ENCODE peak calls at places on chromosomes 2 and 18, in six cellular contexts. F is K562, C is GM12891, A is H1, T is HepG2, P is GM12878. V is an unnamed sample.

GRCh38 chr18:59730896-59731295 is 33.7 kb upstream of the CCBE1 start:
- DNase-seq in A (no peak), T (no peak), P (no peak), F (no peak), C (no peak), V (no peak)

GRCh38 chr2:117199511-117199910 is 615.0 kb upstream of the DDX18 start:
- DNase-seq in A (no peak), C (no peak), F (no peak), T (no peak), P (no peak), V (no peak)

GRCh38 chr2:66470199-66470598 is 35.3 kb downstream of the MEIS1 start:
- DNase-seq in P (no peak), T (no peak), A (no peak), C (no peak), F (no peak), V (no peak)

GRCh38 chr2:134778372-134778771 is 59.6 kb upstream of the TMEM163 start:
- DNase-seq in C (no peak), P (no peak), F (peak), T (peak), A (no peak), V (no peak)

GRCh38 chr18:44682181-44682870 is 1.6 kb downstream of the SETBP1 start:
- DNase-seq in T (no peak), A (no peak), P (no peak), F (no peak), C (no peak), V (no peak)

GRCh38 chr2:161990741-161991140 is 83.3 kb downstream of the DPP4 start:
- DNase-seq in T (peak), C (no peak), P (no peak), F (no peak), A (no peak), V (no peak)

GRCh38 chr18:3460823-3461398 is 10.9 kb downstream of the TGIF1 start:
- DNase-seq in A (no peak), T (no peak), P (no peak), F (no peak), C (no peak), V (no peak)

GRCh38 chr18:834086-834720 is 22.2 kb upstream of the YES1 start:
- DNase-seq in P (no peak), T (no peak), F (no peak), A (no peak), C (no peak), V (no peak)

GRCh38 chr2:106095478-106096392 is 98.4 kb downstream of the UXS1 start:
- DNase-seq in F (no peak), C (no peak), A (no peak), P (no peak), T (no peak), V (no peak)

GRCh38 chr18:46481847-46482245 is 175.2 kb downstream of the LOXHD1 start:
- DNase-seq in F (no peak), T (no peak), C (no peak), P (no peak), A (no peak), V (no peak)

GRCh38 chr2:18299423-18300212 is 260.8 kb downstream of the RDH14 start:
- DNase-seq in C (no peak), A (peak), P (no peak), F (no peak), T (peak), V (no peak)

GRCh38 chr2:192196451-192197194 is 1.9 kb upstream of the TMEFF2 start:
- DNase-seq in P (no peak), F (no peak), A (no peak), T (no peak), C (no peak), V (no peak)

GRCh38 chr2:207434903-207435302 is 94.9 kb upstream of the CREB1 start:
- DNase-seq in C (no peak), P (no peak), A (no peak), F (no peak), T (no peak), V (no peak)

GRCh38 chr18:11488175-11488574 is 121.2 kb upstream of the SLC35G4 start:
- DNase-seq in A (no peak), T (no peak), C (no peak), F (no peak), P (no peak), V (no peak)

GRCh38 chr18:10317864-10318685 is 136.4 kb upstream of the APCDD1 start:
- DNase-seq in P (no peak), C (no peak), F (no peak), A (no peak), T (no peak), V (no peak)

GRCh38 chr18:62518460-62519375 is 4.1 kb upstream of the ZCCHC2 start:
- DNase-seq in T (no peak), F (no peak), A (no peak), C (no peak), P (no peak), V (no peak)

GRCh38 chr18:76432970-76433767 is 61.9 kb downstream of the ZNF516 start:
- DNase-seq in F (no peak), T (no peak), P (no peak), C (no peak), A (no peak), V (no peak)

GRCh38 chr2:103144837-103145236 is 383.0 kb downstream of the TMEM182 start:
- DNase-seq in A (no peak), F (no peak), C (no peak), P (no peak), T (no peak), V (no peak)

GRCh38 chr2:132581917-132582316 is 88.1 kb downstream of the LYPD1 start:
- DNase-seq in C (no peak), A (no peak), P (no peak), T (no peak), F (no peak), V (no peak)

GRCh38 chr2:152038451-152038958 is 60.3 kb downstream of the CACNB4 start:
- DNase-seq in F (no peak), P (no peak), T (no peak), A (no peak), C (no peak), V (no peak)

GRCh38 chr2:186590538-186591441 is 934 bp downstream of the ITGAV start:
- DNase-seq in P (no peak), F (peak), C (no peak), A (no peak), T (peak), V (no peak)
- TF ChIP-seq TAF1 in P (no peak), F (peak), C (no peak), A (no peak), T (no peak), V (no peak)

GRCh38 chr2:223835701-223836532 is 1.5 kb downstream of the AP1S3 start:
- DNase-seq in F (no peak), A (no peak), T (no peak), P (peak), C (peak), V (peak)

GRCh38 chr2:223834431-223834830 is 3.0 kb downstream of the AP1S3 start:
- DNase-seq in F (no peak), C (no peak), T (no peak), A (no peak), P (no peak), V (no peak)

GRCh38 chr2:223841436-223842180 is 4.2 kb upstream of the AP1S3 start:
- DNase-seq in T (no peak), F (no peak), A (no peak), P (no peak), C (no peak), V (no peak)

DNA sequence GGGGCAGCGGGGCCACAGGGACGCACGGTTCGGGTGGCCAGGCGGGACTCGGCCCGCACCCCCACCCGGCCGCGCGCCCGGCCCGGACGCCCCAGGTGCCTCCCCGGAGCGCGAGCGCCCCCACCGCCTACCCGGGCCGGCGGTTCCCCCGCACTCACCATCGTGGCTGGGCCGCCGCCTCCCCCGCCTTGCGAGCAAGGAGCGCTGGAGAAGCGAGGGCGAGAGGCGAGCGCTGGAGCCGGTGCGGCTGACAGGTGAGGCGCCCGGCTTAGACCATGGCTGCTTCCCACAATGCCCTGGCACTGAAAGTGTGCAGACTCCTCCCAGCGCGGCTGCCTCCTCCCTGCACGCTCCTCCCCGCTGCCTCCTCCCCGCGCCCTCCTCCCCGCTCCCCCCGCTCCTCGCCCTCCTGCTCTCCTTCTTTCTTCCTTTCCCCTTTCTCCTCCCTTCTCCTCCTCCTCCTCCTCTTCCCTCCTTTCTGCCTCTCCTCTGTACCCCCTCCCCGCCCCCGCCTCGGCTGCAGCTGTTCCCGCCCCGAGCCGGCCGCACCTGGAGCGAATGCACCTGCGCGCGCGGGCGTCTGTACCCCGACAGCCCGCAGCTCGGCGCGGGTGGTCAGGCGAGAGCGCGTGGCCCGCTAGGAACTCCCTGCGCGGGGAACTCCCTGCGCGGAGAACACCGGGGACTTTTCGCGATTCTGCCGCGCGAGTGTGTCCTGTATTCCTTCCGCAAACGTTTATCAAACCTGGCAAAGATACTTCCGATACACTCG is at the start of gene AP1S3:
- DNase-seq in A (peak), F (peak), P (no peak), T (peak), C (peak), V (peak)
- TF ChIP-seq POLR2A in A (peak), F (no peak), P (peak), T (peak), C (no peak), V (peak)

GRCh38 chr2:43426305-43427031 is 169.4 kb downstream of the THADA start:
- DNase-seq in F (peak), T (peak), P (peak), A (no peak), C (peak), V (peak)
- TF ChIP-seq POLR2AphosphoS5 in F (peak), T (no peak), P (no peak), A (no peak), C (no peak), V (peak)

DNA sequence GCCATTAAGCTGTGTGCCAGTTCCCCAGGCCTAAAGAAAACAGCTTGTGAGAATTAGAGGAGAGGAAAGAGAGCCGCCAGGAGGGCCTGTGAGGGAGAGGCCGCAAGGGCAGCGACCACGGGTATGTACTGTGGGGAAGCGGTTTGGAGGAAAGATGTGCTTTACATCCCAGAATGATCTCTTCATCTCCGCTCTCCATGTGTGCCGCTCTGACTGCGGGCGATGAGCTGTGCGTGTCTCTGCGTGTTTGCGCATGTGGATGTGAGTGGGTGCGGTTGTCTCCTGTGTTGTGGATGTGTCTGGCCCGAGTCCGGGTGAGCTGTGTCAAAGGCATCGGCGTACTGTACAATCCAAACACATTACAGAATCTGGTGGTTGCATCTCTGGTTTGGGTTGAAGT is 83.0 kb downstream of the DYSF start:
- DNase-seq in F (no peak), A (no peak), P (no peak), C (no peak), T (no peak), V (no peak)
- TF ChIP-seq TAF1 in F (no peak), A (no peak), P (no peak), C (no peak), T (no peak), V (no peak)

DNA sequence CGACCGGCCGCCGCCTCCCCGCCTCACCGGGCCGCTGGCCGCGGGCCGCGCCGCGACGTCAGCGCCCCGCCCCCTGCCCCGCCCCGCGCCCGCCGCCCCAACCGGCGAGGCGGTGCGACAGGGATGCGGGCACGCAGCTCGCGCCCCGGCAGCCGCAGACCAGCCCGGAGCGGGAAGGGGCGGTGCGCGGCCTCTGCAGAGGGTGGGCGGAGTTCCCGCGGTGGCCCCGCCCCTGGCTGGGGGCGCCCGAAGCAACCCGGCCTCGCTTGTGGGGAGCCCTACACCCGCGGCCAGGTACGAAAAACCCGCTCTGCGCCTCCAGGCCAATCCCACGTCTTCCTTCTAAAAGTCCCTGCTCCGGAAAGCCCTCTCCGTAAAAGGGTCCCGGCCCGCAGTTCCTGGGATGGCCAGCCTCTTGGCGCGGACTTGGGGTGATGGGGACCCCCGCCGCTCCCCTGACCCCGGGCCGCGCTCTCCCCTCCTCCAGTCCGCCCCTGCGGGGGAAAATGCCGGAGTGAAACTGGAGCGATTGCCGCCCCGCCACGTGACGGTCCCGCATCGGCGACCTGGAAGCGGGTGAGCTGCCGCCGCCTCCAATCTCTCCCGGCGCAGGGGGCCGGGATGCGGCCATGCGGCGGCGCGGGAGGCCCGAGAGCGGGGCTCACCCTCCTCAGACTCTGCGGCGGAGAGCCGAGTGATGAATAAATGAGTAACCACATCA is at the start of gene RAB11FIP5:
- DNase-seq in A (no peak), T (peak), P (no peak), C (peak), F (peak), V (peak)
- TF ChIP-seq POLR2A in A (no peak), T (peak), P (no peak), C (no peak), F (peak), V (no peak)

GRCh38 chr2:206274434-206275273 is at the start of gene ZDBF2:
- DNase-seq in P (no peak), F (peak), T (no peak), A (no peak), C (peak), V (peak)
- TF ChIP-seq POLR2AphosphoS5 in P (no peak), F (no peak), T (peak), A (peak), C (no peak), V (no peak)

DNA sequence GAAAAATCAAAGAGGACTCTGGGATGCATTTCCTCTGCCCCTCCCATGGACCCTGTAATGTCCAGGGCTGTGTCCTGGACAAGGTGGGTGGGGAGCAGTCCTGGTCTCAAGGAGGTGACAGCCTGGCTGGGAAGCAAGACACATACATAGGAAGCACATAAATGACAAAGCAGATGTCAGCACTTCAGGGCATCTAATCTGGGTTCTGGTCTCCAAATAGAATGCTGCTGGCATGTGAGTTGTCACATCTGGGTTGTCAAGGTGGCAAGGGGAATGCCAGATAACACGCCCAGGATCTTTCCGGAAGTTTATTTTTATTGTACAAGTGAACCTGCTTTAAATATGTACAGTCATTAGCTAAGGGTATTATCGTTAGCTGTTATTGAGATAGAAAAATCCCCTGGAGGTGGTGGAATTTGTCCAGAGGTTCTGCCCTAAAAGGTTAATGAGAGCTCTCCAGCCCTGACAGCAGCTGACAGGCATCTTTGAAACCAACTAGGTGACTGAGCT is 5.6 kb downstream of the IL1F10 start:
- DNase-seq in T (no peak), F (no peak), C (no peak), A (no peak), P (no peak), V (no peak)
- TF ChIP-seq TAF1 in T (no peak), F (no peak), C (no peak), A (no peak), P (no peak), V (no peak)